ENCODE peak calls at places on chromosomes 1 and 21, in five cellular contexts. Q is mammary epithelial cell, K is HFF-Myc, D is GM06990, N is transverse colon. W is an unnamed sample.

GRCh38 chr1:117268926-117269378 is 58.2 kb upstream of the VTCN1 start:
- DNase-seq in N (no peak), K (no peak), Q (peak), D (no peak), W (peak)

GRCh38 chr1:41743361-41743760 is 175.4 kb downstream of the HIVEP3 start:
- DNase-seq in Q (no peak), N (no peak), D (no peak), K (no peak), W (peak)

GRCh38 chr1:228275154-228275434 is 67.2 kb downstream of the OBSCN start:
- DNase-seq in D (no peak), N (no peak), Q (no peak), K (no peak), W (no peak)

GRCh38 chr1:118960026-118960561 is 28.0 kb downstream of the TBX15 start:
- DNase-seq in Q (no peak), D (peak), N (no peak), K (no peak), W (peak)

GRCh38 chr1:84387480-84388163 is 10.7 kb upstream of the DNASE2B start:
- DNase-seq in N (no peak), Q (no peak), D (no peak), K (no peak), W (no peak)

GRCh38 chr1:230333590-230334446 is 92.3 kb downstream of the PGBD5 start:
- DNase-seq in K (no peak), N (no peak), Q (no peak), D (no peak), W (no peak)

GRCh38 chr1:53957231-53957818 is 11.2 kb downstream of the LRRC42 start:
- DNase-seq in K (no peak), D (no peak), Q (peak), N (no peak), W (peak)

GRCh38 chr1:99963041-99963795 is 6.6 kb upstream of the SLC35A3 start:
- DNase-seq in D (no peak), Q (peak), K (no peak), N (no peak), W (peak)

GRCh38 chr1:181119076-181119989 is 30.8 kb downstream of the IER5 start:
- DNase-seq in N (no peak), K (no peak), Q (peak), D (no peak), W (peak)

GRCh38 chr21:39650801-39651200 is 38.1 kb downstream of the B3GALT5 start:
- DNase-seq in K (no peak), Q (no peak), D (no peak), N (no peak), W (no peak)

GRCh38 chr21:42220138-42220701 is 1.3 kb downstream of the ABCG1 start:
- DNase-seq in Q (peak), K (no peak), N (peak), D (peak), W (peak)

GRCh38 chr1:220926146-220926545 is 46.9 kb downstream of the HLX start:
- DNase-seq in D (no peak), Q (no peak), K (peak), N (no peak), W (no peak)

GRCh38 chr1:89332461-89332860 is 31.4 kb upstream of the GBP6 start:
- DNase-seq in Q (no peak), D (no peak), K (no peak), N (no peak), W (no peak)

GRCh38 chr21:15788847-15789548 is 59.2 kb downstream of the USP25 start:
- DNase-seq in K (no peak), Q (peak), D (no peak), N (no peak), W (peak)

GRCh38 chr1:156749429-156750118 is 1.9 kb downstream of the HDGF start:
- DNase-seq in Q (no peak), D (no peak), K (no peak), N (peak), W (no peak)

GRCh38 chr1:203428981-203429599 is 46.5 kb upstream of the PRELP start:
- DNase-seq in Q (peak), N (peak), K (no peak), D (peak), W (peak)

GRCh38 chr1:162500805-162501204 is 3.2 kb downstream of the UHMK1 start:
- DNase-seq in D (no peak), N (no peak), Q (no peak), K (no peak), W (no peak)

GRCh38 chr1:152884506-152884905 is 6.4 kb downstream of the SMCP start:
- DNase-seq in N (no peak), Q (no peak), D (no peak), K (no peak), W (no peak)

GRCh38 chr1:203076031-203076511 is 9.7 kb downstream of the MYOG start:
- DNase-seq in D (no peak), Q (no peak), K (no peak), N (no peak), W (no peak)

GRCh38 chr1:113307771-113308451 is 82.4 kb upstream of the MAGI3 start:
- DNase-seq in Q (peak), N (no peak), K (no peak), D (no peak), W (peak)

GRCh38 chr1:183544598-183545297 is 45.5 kb downstream of the NCF2 start:
- DNase-seq in Q (no peak), N (no peak), K (peak), D (no peak), W (no peak)

DNA sequence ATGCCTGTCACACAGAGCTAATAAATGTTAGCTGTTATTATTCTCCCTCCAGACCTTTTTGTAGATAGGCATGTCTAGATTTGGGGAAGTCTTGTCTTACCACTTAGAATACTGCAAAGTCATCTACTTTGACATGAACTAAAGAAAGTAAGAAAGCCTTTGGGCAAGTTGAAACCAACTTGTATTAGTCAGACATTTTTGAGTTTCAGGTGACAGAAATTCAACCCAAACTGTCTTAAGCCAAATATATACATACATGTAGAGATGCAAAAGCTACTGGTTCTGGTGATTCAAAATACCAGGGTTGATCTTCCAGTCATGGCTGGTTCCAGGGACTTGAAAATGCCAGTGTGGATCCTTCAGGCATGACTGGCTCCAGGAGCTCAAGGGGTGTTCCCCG is 276.8 kb upstream of the TMEM51 start:
- DNase-seq in N (no peak), D (peak), K (no peak), Q (peak), W (peak)
- H3K4me3 ChIP-seq in N (no peak), D (no peak), K (no peak), Q (no peak), W (no peak)

DNA sequence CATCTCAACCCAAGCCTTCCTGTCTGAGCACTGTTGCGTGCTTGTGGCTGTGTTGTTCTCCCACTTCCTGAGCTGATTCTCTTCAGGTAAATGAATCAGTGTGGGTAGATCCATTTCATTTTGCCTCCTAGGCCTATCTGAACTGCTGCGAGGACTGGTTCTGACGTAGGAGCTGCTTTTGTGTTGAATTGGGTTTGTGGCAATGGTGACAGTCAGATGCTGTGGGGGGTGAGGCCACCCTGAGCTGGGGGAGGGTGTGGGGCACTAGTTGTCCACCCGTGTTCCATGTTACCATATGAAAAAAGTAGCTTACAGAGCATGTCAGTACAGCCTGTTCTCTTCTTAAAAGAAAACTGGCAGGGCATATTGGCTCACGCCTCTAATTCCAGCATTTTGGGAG is 81.5 kb downstream of the MRPS6 start:
- DNase-seq in N (no peak), Q (no peak), K (no peak), D (no peak), W (no peak)
- TF ChIP-seq CTCF in N (no peak), Q (no peak), K (no peak), D (no peak), W (no peak)

GRCh38 chr1:51945591-51945990 is 44.9 kb downstream of the RAB3B start:
- DNase-seq in D (no peak), K (no peak), Q (no peak), N (no peak), W (no peak)

GRCh38 chr1:51946300-51946699 is 44.2 kb downstream of the RAB3B start:
- DNase-seq in N (no peak), D (no peak), K (no peak), Q (no peak), W (peak)

GRCh38 chr1:51937112-51937511 is 53.4 kb downstream of the RAB3B start:
- DNase-seq in K (no peak), Q (no peak), D (no peak), N (no peak), W (no peak)

GRCh38 chr1:51942281-51942680 is 48.2 kb downstream of the RAB3B start:
- DNase-seq in K (no peak), D (no peak), Q (no peak), N (no peak), W (no peak)

DNA sequence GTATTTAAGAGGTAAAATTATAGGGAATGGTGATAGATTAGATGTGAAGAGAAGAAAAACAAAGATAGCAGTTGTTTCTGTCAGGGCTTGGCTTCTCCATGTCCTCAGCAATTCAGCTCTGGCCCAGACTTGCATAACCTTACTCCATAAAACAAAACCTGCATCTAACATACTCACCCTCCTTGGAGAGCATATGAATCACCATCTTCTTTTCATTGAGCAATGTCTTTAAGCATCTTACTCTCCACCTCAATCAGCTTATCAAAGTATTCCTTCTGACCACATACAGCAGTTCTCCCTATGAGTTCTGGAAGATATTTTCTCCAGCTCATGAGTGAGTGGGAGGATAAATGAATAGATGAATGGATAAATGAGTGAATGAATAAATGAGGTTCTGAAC is 49.0 kb downstream of the RAB3B start:
- DNase-seq in K (no peak), N (no peak), D (no peak), Q (peak), W (peak)
- H3K4me3 ChIP-seq in K (no peak), N (no peak), D (no peak), Q (no peak), W (no peak)

GRCh38 chr1:210828996-210829596 is 304.9 kb downstream of the KCNH1 start:
- DNase-seq in K (no peak), N (no peak), Q (no peak), D (no peak), W (no peak)

GRCh38 chr1:210830034-210831028 is 303.6 kb downstream of the KCNH1 start:
- DNase-seq in Q (no peak), K (no peak), N (no peak), D (no peak), W (no peak)

GRCh38 chr1:210822897-210823296 is 311.1 kb downstream of the KCNH1 start:
- DNase-seq in N (no peak), D (no peak), K (no peak), Q (no peak), W (no peak)

GRCh38 chr1:210827481-210827880 is 306.5 kb downstream of the KCNH1 start:
- DNase-seq in Q (no peak), N (no peak), K (no peak), D (no peak), W (no peak)

GRCh38 chr1:210826686-210827085 is 307.3 kb downstream of the KCNH1 start:
- DNase-seq in Q (no peak), K (no peak), D (no peak), N (no peak), W (no peak)
- TF ChIP-seq CTCF in Q (no peak), K (no peak), D (no peak), N (no peak), W (no peak)